ENCODE peak calls at places on chromosomes 16 and 17, in four cellular contexts. W, D, M and V are unnamed samples.

GRCh38 chr17:48100591-48101011 is 677 bp downstream of the CBX1 start:
- DNase-seq in D (peak), M (peak), W (peak), V (peak)

GRCh38 chr17:69810326-69811035 is 264.5 kb upstream of the KCNJ16 start:
- DNase-seq in W (no peak), D (no peak), M (peak), V (no peak)

GRCh38 chr17:57995076-57995956 is 7.3 kb upstream of the VEZF1 start:
- DNase-seq in D (peak), W (peak), M (peak), V (peak)

GRCh38 chr17:14750866-14751265 is 450.0 kb downstream of the HS3ST3B1 start:
- DNase-seq in D (no peak), M (no peak), W (no peak), V (no peak)

GRCh38 chr17:45235071-45236001 is 13.7 kb downstream of the FMNL1 start:
- DNase-seq in D (peak), M (peak), W (peak), V (peak)

GRCh38 chr16:70470927-70471341 is 16.5 kb downstream of the FCSK start:
- DNase-seq in W (peak), M (peak), D (no peak), V (peak)

GRCh38 chr16:81350306-81350615 is 35.5 kb downstream of the GAN start:
- DNase-seq in W (peak), D (no peak), M (no peak), V (no peak)

GRCh38 chr17:10875984-10876555 is 38.2 kb upstream of the PIRT start:
- DNase-seq in M (peak), D (no peak), W (peak), V (peak)

GRCh38 chr17:11142231-11142630 is 98.8 kb upstream of the SHISA6 start:
- DNase-seq in D (no peak), W (no peak), M (no peak), V (no peak)

GRCh38 chr17:16415031-16415924 is at the start of gene TRPV2:
- DNase-seq in D (no peak), W (peak), M (no peak), V (peak)

GRCh38 chr16:53207810-53208752 is 153.3 kb downstream of the CHD9 start:
- DNase-seq in W (peak), D (no peak), M (peak), V (peak)

GRCh38 chr16:51155901-51156810 is 5.1 kb upstream of the SALL1 start:
- DNase-seq in W (peak), D (no peak), M (peak), V (no peak)

GRCh38 chr17:21394265-21394664 is 18.1 kb downstream of the KCNJ12 start:
- DNase-seq in W (no peak), M (peak), D (no peak), V (no peak)

GRCh38 chr17:62110923-62111484 is 45.9 kb upstream of the MED13 start:
- DNase-seq in W (no peak), D (no peak), M (no peak), V (no peak)

GRCh38 chr17:76872874-76873221 is 4.6 kb downstream of the MGAT5B start:
- DNase-seq in M (no peak), W (no peak), D (no peak), V (no peak)

GRCh38 chr17:47305302-47305923 is 18.3 kb upstream of the EFCAB13 start:
- DNase-seq in D (no peak), M (peak), W (no peak), V (no peak)

GRCh38 chr16:4142268-4142667 is 26.0 kb upstream of the ADCY9 start:
- DNase-seq in M (no peak), D (no peak), W (no peak), V (no peak)

GRCh38 chr17:39209317-39210092 is 9.4 kb downstream of the RPL19 start:
- DNase-seq in D (peak), M (peak), W (peak), V (peak)

GRCh38 chr17:2442166-2442565 is 41.3 kb upstream of the MNT start:
- DNase-seq in W (no peak), D (no peak), M (peak), V (no peak)

GRCh38 chr16:62041401-62041800 is 5.2 kb upstream of the CDH8 start:
- DNase-seq in W (peak), M (peak), D (no peak), V (peak)
- TF ChIP-seq CTCF in W (peak), M (no peak), D (peak), V (peak)

DNA sequence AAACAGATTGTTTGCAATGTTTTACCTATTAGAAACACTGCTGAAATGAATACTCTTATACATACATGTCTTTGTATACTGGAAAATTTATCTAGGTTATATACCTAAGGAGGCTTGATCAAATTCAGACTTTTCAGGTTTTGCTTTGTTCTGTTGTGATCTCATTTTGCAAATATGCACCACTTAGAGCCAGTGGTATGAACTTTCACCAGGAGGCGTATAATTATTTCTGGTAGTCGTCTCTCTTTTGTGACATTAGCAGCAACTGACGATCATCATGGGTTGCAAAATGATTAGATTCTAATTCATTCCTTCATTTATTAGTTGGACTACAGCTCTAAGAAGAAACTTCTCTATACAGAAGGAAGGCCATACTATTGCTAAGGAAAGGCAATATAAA is 26.9 kb downstream of the AP1G1 start:
- DNase-seq in W (no peak), D (no peak), M (peak), V (no peak)
- TF ChIP-seq CTCF in W (no peak), D (no peak), M (no peak), V (no peak)

DNA sequence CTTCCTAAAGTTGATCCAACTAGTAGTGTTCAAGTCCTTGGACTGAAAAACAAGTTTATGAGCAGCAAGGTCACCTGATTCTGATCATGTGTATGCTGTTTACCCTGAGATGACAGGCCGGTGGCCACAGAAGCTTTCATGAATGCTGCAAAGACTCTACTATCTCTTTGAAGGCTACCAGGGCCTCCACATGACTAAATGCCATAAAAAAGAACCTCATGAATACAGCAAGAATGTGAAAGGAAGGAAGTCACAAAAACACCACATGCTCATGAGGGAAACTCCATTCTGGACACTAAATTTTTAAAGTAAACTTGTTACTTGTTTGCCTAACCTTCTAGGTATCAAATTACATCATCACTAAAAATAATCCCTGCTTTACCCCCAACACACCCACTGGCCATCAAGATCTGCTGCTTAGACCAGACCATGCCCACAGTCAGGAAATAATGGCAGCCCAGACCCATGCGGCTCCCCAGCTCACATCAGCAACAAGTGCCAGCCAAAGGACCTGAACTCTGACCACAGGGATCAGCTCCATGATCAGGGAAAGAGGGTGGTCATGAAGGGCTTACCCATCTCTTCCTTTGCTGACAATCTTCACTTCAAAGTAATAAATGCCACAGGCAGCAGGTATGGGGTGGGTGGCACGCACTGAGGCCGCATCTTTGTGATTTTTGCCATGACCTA is 1.4 kb downstream of the RANBP10 start:
- DNase-seq in D (no peak), W (no peak), M (no peak), V (no peak)
- TF ChIP-seq CTCF in D (no peak), W (no peak), M (no peak), V (no peak)

DNA sequence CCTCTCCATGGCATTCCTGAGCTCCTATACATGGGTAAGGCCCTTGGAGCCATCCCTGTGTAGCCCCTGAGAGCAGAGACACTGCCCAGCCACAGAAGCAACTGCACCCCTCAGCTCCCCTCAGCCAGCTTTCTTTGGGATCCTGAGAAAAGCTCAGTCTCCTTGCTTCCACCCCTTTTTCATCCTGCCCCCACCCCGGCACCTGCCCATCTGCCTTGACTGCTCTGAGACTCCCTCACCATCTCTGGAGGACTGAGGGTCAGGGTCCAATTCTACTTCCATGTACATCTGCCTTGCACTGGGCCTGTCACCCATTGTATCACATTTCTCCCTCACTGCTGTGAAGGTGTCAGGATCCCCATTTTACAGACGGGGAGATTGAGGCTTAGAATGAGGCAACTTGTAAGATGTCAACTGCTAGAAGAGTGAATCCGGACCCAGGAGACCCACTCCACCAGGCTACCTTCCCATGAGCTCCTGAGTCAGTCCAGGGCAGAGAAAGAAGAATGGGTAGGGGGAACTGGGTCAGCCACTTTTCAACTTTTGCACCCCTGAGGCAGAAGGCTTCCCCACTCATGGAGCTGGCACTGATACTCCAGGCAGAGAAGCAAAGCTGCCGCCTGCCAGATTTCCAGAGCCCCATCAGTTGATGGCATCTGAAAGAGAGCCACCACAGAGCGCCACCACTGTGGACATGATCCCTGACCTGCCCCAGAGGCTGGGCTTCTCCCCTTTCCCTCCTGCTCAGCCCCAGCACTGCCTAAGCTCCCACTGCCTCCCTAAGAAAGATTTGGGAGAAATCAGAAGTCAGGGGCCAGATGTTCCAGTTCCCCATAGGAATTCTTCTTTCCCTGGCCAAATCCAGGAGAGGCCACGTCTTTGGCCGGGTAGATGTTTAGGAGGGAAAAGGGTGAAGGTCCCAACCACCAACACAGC is 135.4 kb downstream of the TMEM132E start:
- DNase-seq in W (no peak), D (no peak), M (no peak), V (no peak)
- TF ChIP-seq CTCF in W (no peak), D (no peak), M (no peak), V (no peak)